ENCODE peak calls at places on chromosomes 7 and 10, in nine cellular contexts. A is CD4-positive, alpha-beta memory T cell; S is mesenchymal stem cell; T is heart right ventricle; Z is CD8-positive, alpha-beta memory T cell; B is heart left ventricle; F is Panc1; E is upper lobe of right lung; L is OCI-LY7. W is an unnamed sample. For H3K4me1, the result is how much of the 10 kb centered on the place peaks cover.

GRCh38 chr7:46319841-46320240 is 398.8 kb upstream of the IGFBP3 start:
- DNase-seq in A (no peak), S (peak), T (no peak), Z (no peak), B (no peak), F (no peak), E (no peak), L (no peak), W (no peak)

GRCh38 chr10:32445036-32445435 is 904 bp upstream of the CCDC7 start:
- DNase-seq in A (no peak), S (no peak), T (no peak), Z (no peak), B (no peak), F (no peak), E (no peak), L (peak), W (no peak)

GRCh38 chr10:10663587-10663986 is 354.1 kb upstream of the CELF2 start:
- DNase-seq in A (no peak), S (peak), T (no peak), Z (no peak), B (no peak), F (no peak), E (no peak), L (no peak), W (no peak)

GRCh38 chr10:124588736-124589451 is 127.3 kb downstream of the LHPP start:
- DNase-seq in A (no peak), S (peak), T (peak), Z (no peak), B (peak), F (no peak), E (no peak), L (no peak), W (peak)

GRCh38 chr7:135317676-135318326 is 84.2 kb downstream of the STRA8 start:
- DNase-seq in A (no peak), S (no peak), T (no peak), Z (no peak), B (no peak), F (no peak), E (no peak), L (no peak), W (peak)

GRCh38 chr7:333399-333776 is 43.4 kb downstream of the FOXL3 start:
- DNase-seq in A (no peak), S (no peak), T (peak), Z (no peak), B (peak), F (no peak), E (no peak), L (no peak), W (peak)

GRCh38 chr10:90125966-90126600 is 424.7 kb downstream of the KIF20B start:
- DNase-seq in A (no peak), S (no peak), T (no peak), Z (no peak), B (no peak), F (no peak), E (no peak), L (no peak), W (peak)

GRCh38 chr7:69002416-69002815 is 595.9 kb upstream of the AUTS2 start:
- DNase-seq in A (no peak), S (peak), T (no peak), Z (no peak), B (no peak), F (no peak), E (no peak), L (no peak), W (peak)

GRCh38 chr10:123149568-123150228 is 1.8 kb downstream of the HMX2 start:
- DNase-seq in A (peak), S (peak), T (no peak), Z (no peak), B (no peak), F (no peak), E (peak), L (no peak), W (peak)

GRCh38 chr10:62467509-62467908 is 93.3 kb downstream of the ZNF365 start:
- DNase-seq in A (no peak), S (no peak), T (no peak), Z (no peak), B (no peak), F (no peak), E (no peak), L (no peak), W (no peak)

GRCh38 chr7:44279731-44280505 is 45.5 kb downstream of the CAMK2B start:
- DNase-seq in A (no peak), S (no peak), T (no peak), Z (no peak), B (peak), F (no peak), E (peak), L (no peak), W (no peak)

GRCh38 chr7:33262476-33262875 is 133.1 kb downstream of the BBS9 start:
- DNase-seq in A (no peak), S (peak), T (no peak), Z (no peak), B (no peak), F (no peak), E (no peak), L (no peak), W (no peak)

GRCh38 chr10:45463244-45464116 is 89.5 kb downstream of the ALOX5 start:
- DNase-seq in A (no peak), S (no peak), T (no peak), Z (no peak), B (no peak), F (no peak), E (no peak), L (peak), W (peak)

GRCh38 chr7:135541029-135541428 is 16.7 kb upstream of the NUP205 start:
- DNase-seq in A (no peak), S (no peak), T (no peak), Z (no peak), B (no peak), F (no peak), E (no peak), L (no peak), W (no peak)

GRCh38 chr10:131273476-131273875 is 38.0 kb downstream of the TCERG1L start:
- DNase-seq in A (no peak), S (no peak), T (no peak), Z (no peak), B (no peak), F (no peak), E (no peak), L (no peak), W (no peak)

GRCh38 chr7:8823486-8823885 is 390.1 kb downstream of the NXPH1 start:
- DNase-seq in A (no peak), S (no peak), T (no peak), Z (no peak), B (no peak), F (no peak), E (no peak), L (no peak), W (no peak)

GRCh38 chr10:31126593-31126992 is 94.9 kb upstream of the ZNF438 start:
- DNase-seq in A (no peak), S (no peak), T (no peak), Z (no peak), B (no peak), F (no peak), E (no peak), L (no peak), W (no peak)

GRCh38 chr7:93921607-93922446 is at the start of gene GNG11:
- DNase-seq in A (peak), S (peak), T (peak), Z (no peak), B (peak), F (no peak), E (peak), L (peak), W (peak)

GRCh38 chr10:126465771-126466170 is 77.5 kb upstream of the ADAM12 start:
- DNase-seq in A (no peak), S (no peak), T (no peak), Z (no peak), B (no peak), F (no peak), E (no peak), L (no peak), W (no peak)

GRCh38 chr10:127148066-127148932 is 48.1 kb downstream of the INSYN2A start:
- DNase-seq in A (no peak), S (peak), T (no peak), Z (no peak), B (no peak), F (peak), E (no peak), L (no peak), W (no peak)

GRCh38 chr10:72738476-72738875 is 46.5 kb downstream of the MCU start:
- DNase-seq in A (no peak), S (peak), T (no peak), Z (no peak), B (no peak), F (no peak), E (no peak), L (no peak), W (no peak)

GRCh38 chr10:21281765-21282484 is 243.6 kb downstream of the SKIDA1 start:
- DNase-seq in A (no peak), S (no peak), T (no peak), Z (no peak), B (no peak), F (no peak), E (no peak), L (no peak), W (no peak)

GRCh38 chr10:101761226-101761625 is 14.7 kb downstream of the FGF8 start:
- DNase-seq in A (no peak), S (no peak), T (no peak), Z (no peak), B (no peak), F (no peak), E (peak), L (no peak), W (no peak)

GRCh38 chr7:2066251-2066919 is 166.4 kb downstream of the MAD1L1 start:
- DNase-seq in A (peak), S (no peak), T (no peak), Z (no peak), B (no peak), F (no peak), E (no peak), L (peak), W (no peak)

GRCh38 chr7:14332155-14332554 is 342.7 kb upstream of the ETV1 start:
- DNase-seq in A (no peak), S (no peak), T (peak), Z (no peak), B (peak), F (no peak), E (no peak), L (no peak), W (peak)

GRCh38 chr7:21960922-21961321 is 15.2 kb upstream of the CDCA7L start:
- DNase-seq in A (no peak), S (peak), T (no peak), Z (no peak), B (no peak), F (no peak), E (no peak), L (no peak), W (no peak)

GRCh38 chr7:150947761-150948680 is 30.1 kb downstream of the KCNH2 start:
- DNase-seq in A (no peak), S (no peak), T (no peak), Z (no peak), B (peak), F (no peak), E (peak), L (no peak), W (no peak)

GRCh38 chr10:28890121-28890950 is 213.0 kb downstream of the BAMBI start:
- DNase-seq in A (no peak), S (no peak), T (no peak), Z (no peak), B (no peak), F (no peak), E (no peak), L (no peak), W (no peak)

GRCh38 chr7:67854236-67854635 is 857.6 kb downstream of the TYW1 start:
- DNase-seq in A (no peak), S (no peak), T (no peak), Z (no peak), B (no peak), F (no peak), E (no peak), L (no peak), W (no peak)

GRCh38 chr10:29150010-29150409 is 138.9 kb upstream of the LYZL1 start:
- DNase-seq in A (no peak), S (no peak), T (peak), Z (no peak), B (peak), F (no peak), E (no peak), L (no peak), W (peak)

GRCh38 chr7:117323877-117324699 is 1.2 kb upstream of the WNT2 start:
- DNase-seq in A (no peak), S (peak), T (peak), Z (no peak), B (peak), F (no peak), E (peak), L (no peak), W (peak)

GRCh38 chr10:100697070-100697469 is 48.3 kb upstream of the PAX2 start:
- DNase-seq in A (no peak), S (peak), T (no peak), Z (no peak), B (no peak), F (peak), E (no peak), L (no peak), W (no peak)

GRCh38 chr10:127968659-127969058 is 61.8 kb downstream of the PTPRE start:
- DNase-seq in A (no peak), S (no peak), T (no peak), Z (no peak), B (no peak), F (no peak), E (no peak), L (no peak), W (no peak)

GRCh38 chr10:30736685-30737232 is 107.2 kb upstream of the LYZL2 start:
- DNase-seq in A (no peak), S (peak), T (no peak), Z (no peak), B (no peak), F (peak), E (no peak), L (no peak), W (peak)

GRCh38 chr10:98460837-98461499 is 14.2 kb upstream of the HPS1 start:
- DNase-seq in A (no peak), S (peak), T (no peak), Z (no peak), B (peak), F (peak), E (no peak), L (no peak), W (peak)

GRCh38 chr10:106500585-106501525 is 663.7 kb downstream of the SORCS1 start:
- DNase-seq in A (no peak), S (no peak), T (no peak), Z (no peak), B (no peak), F (no peak), E (no peak), L (no peak), W (no peak)

GRCh38 chr10:27619329-27619728 is 115.2 kb downstream of the RAB18 start:
- DNase-seq in A (no peak), S (no peak), T (no peak), Z (no peak), B (no peak), F (no peak), E (no peak), L (no peak), W (no peak)

GRCh38 chr10:27618906-27619305 is 114.8 kb downstream of the RAB18 start:
- DNase-seq in A (no peak), S (no peak), T (no peak), Z (no peak), B (no peak), F (no peak), E (no peak), L (no peak), W (no peak)

GRCh38 chr10:27618036-27618615 is 114.0 kb downstream of the RAB18 start:
- DNase-seq in A (no peak), S (no peak), T (no peak), Z (no peak), B (no peak), F (no peak), E (no peak), L (no peak), W (no peak)

GRCh38 chr10:27621441-27621840 is 117.3 kb downstream of the RAB18 start:
- DNase-seq in A (no peak), S (no peak), T (no peak), Z (no peak), B (no peak), F (no peak), E (no peak), L (no peak), W (no peak)

GRCh38 chr10:27620425-27621397 is 116.6 kb downstream of the RAB18 start:
- DNase-seq in A (no peak), S (no peak), T (no peak), Z (no peak), B (peak), F (no peak), E (no peak), L (no peak), W (no peak)
- H3K27ac ChIP-seq in A (no peak), S (peak), T (no peak), Z (no peak), B (peak), F (no peak), E (no peak), L (no peak), W (no peak)

GRCh38 chr10:43394868-43395267 is 14.1 kb downstream of the HNRNPF start:
- DNase-seq in A (no peak), S (no peak), T (no peak), Z (no peak), B (no peak), F (no peak), E (no peak), L (no peak), W (no peak)
- H3K4me3 ChIP-seq in A (peak), S (peak), T (no peak), Z (peak), B (no peak), F (peak), E (no peak), L (peak), W (peak)

DNA sequence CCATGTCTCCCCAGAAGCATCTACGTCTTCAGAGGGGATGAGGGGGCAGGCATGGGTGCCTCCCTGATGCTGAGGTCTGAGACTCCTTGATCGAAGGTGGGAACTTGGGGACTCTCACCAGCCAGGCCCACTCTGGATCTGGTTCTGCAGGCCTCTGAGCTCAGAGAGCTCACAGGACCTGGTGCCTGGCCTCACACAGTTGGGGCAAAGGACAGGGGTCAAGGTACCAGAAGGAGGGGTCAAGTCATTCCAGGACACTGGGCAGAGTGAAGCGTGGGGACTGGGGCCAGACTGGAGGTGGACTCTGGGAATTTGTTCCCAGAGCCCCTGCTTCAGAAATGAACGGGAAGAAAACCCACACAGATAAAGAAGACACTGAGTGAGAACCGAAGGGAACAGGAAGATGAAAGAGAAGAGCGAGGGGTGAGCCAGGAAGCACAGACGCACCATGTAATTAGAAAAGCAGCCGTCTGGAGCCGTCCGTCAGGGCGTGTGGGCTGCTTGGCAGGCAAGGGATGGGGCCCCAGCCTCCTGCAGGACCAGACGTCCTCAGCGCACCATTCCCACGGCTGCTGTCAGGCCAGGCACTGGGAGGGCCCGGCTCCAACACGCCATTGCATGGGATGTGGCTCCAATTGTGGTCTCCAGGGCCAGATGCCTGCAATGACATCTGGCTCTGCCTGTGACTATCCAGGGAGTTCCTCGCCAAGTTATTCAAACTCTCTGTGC is 47.7 kb downstream of the ZCCHC24 start:
- DNase-seq in A (no peak), S (peak), T (peak), Z (no peak), B (peak), F (no peak), E (no peak), L (no peak), W (peak)
- H3K4me1 ChIP-seq in A (under half), S (half or more), T (half or more), Z (under half), B (half or more), F (under half), E (half or more), L (under half), W (under half)

GRCh38 chr7:101823086-101823485 is 5.7 kb downstream of the CUX1 start:
- DNase-seq in A (no peak), S (no peak), T (no peak), Z (no peak), B (no peak), F (no peak), E (peak), L (no peak), W (no peak)
- H3K27ac ChIP-seq in A (no peak), S (no peak), T (peak), Z (no peak), B (peak), F (no peak), E (no peak), L (peak), W (no peak)

GRCh38 chr10:116183733-116184447 is 89.1 kb downstream of the GFRA1 start:
- DNase-seq in A (no peak), S (peak), T (no peak), Z (no peak), B (peak), F (no peak), E (no peak), L (no peak), W (peak)
- H3K4me3 ChIP-seq in A (no peak), S (no peak), T (no peak), Z (no peak), B (no peak), F (no peak), E (no peak), L (no peak), W (no peak)

GRCh38 chr7:50216626-50217025 is 87.9 kb upstream of the IKZF1 start:
- DNase-seq in A (no peak), S (no peak), T (no peak), Z (no peak), B (no peak), F (no peak), E (no peak), L (no peak), W (no peak)
- H3K4me1 ChIP-seq in A (half or more), S (under half), T (under half), Z (under half), B (under half), F (under half), E (under half), L (under half), W (under half)

GRCh38 chr10:3749597-3750351 is 35.2 kb downstream of the KLF6 start:
- DNase-seq in A (no peak), S (peak), T (peak), Z (no peak), B (peak), F (no peak), E (no peak), L (no peak), W (peak)
- H3K27ac ChIP-seq in A (no peak), S (peak), T (peak), Z (no peak), B (peak), F (peak), E (peak), L (no peak), W (peak)

GRCh38 chr7:74214816-74215630 is 5.2 kb downstream of the LAT2 start:
- DNase-seq in A (no peak), S (no peak), T (no peak), Z (no peak), B (no peak), F (no peak), E (no peak), L (no peak), W (no peak)
- H3K4me3 ChIP-seq in A (no peak), S (no peak), T (no peak), Z (no peak), B (no peak), F (no peak), E (no peak), L (no peak), W (no peak)

W was measured in cardiac muscle cell.